ENCODE peak calls at places on chromosome 3, in seven cellular contexts. L is fibroblast of the aortic adventitia; O is SK-N-SH; E is sigmoid colon; Z is GM13977; S is AG04449; Q is activated naive CD8-positive, alpha-beta T cell treated with anti-CD3 and anti-CD28 coated beads, Interleukin-2, amount 50 U/mL, for 24 hours. V is an unnamed sample.

GRCh38 chr3:184662192-184662591 is 49.7 kb downstream of the MAGEF1 start:
- DNase-seq in L (peak; percentile 29), O (no peak), E (no peak), Z (no peak), S (no peak), Q (no peak), V (peak; percentile 65)

GRCh38 chr3:149449799-149450198 is 24.7 kb upstream of the TM4SF4 start:
- DNase-seq in L (peak; percentile 35), O (no peak), E (no peak), Z (no peak), S (no peak), Q (no peak), V (no peak)

GRCh38 chr3:108804437-108804836 is 18.1 kb upstream of the TRAT1 start:
- DNase-seq in L (no peak), O (no peak), E (no peak), Z (no peak), S (no peak), Q (no peak), V (no peak)

GRCh38 chr3:59818033-59818936 is 768.5 kb upstream of the CFAP20DC start:
- DNase-seq in L (peak; percentile 96), O (no peak), E (peak; percentile 91), Z (no peak), S (peak; percentile 88), Q (no peak), V (peak; percentile 99)

GRCh38 chr3:159069076-159069475 is 267.2 kb downstream of the MFSD1 start:
- DNase-seq in L (no peak), O (no peak), E (no peak), Z (no peak), S (no peak), Q (no peak), V (no peak)

GRCh38 chr3:117439812-117440211 is 730.2 kb downstream of the TUSC7 start:
- DNase-seq in L (peak; percentile 48), O (peak; percentile 22), E (no peak), Z (no peak), S (no peak), Q (no peak), V (peak; percentile 31)

GRCh38 chr3:133944641-133945441 is 49.2 kb upstream of the RAB6B start:
- DNase-seq in L (peak; percentile 48), O (peak; percentile 59), E (peak; percentile 64), Z (no peak), S (no peak), Q (no peak), V (peak; percentile 37)

GRCh38 chr3:138726966-138727365 is 107.8 kb downstream of the PIK3CB start:
- DNase-seq in L (peak; percentile 14), O (no peak), E (no peak), Z (no peak), S (peak; percentile 26), Q (no peak), V (peak; percentile 47)

GRCh38 chr3:54710954-54711353 is 216.9 kb downstream of the LRTM1 start:
- DNase-seq in L (no peak), O (no peak), E (no peak), Z (no peak), S (no peak), Q (no peak), V (no peak)